ENCODE peak calls at places on chromosomes 1 and 21, in nine cellular contexts. V is fibroblast of pulmonary artery, J is heart left ventricle, F is Peyer's patch, Z is heart right ventricle, W is MM.1S, U is endodermal cell, O is cardiac fibroblast, N is K562. K is an unnamed sample.

GRCh38 chr1:73105755-73106154 is 823.4 kb upstream of the NEGR1 start:
- DNase-seq in U (no peak), W (no peak), J (no peak), V (no peak), N (no peak), F (no peak), O (no peak), Z (no peak), K (no peak)

GRCh38 chr1:26582836-26583460 is 53.4 kb downstream of the RPS6KA1 start:
- DNase-seq in U (no peak), N (no peak), V (peak; percentile 63), O (peak; percentile 72), W (no peak), F (no peak), J (no peak), Z (peak; percentile 27), K (peak; percentile 50)

GRCh38 chr1:94394247-94394646 is 23.9 kb upstream of the ABCD3 start:
- DNase-seq in V (no peak), F (no peak), Z (no peak), O (no peak), N (no peak), U (no peak), J (no peak), W (no peak), K (no peak)

GRCh38 chr1:163195728-163196448 is 6.8 kb downstream of the RGS5 start:
- DNase-seq in V (peak; percentile 80), U (no peak), N (no peak), J (no peak), O (peak; percentile 70), F (no peak), Z (no peak), W (no peak), K (peak; percentile 38)

GRCh38 chr1:246792603-246793002 is 68.4 kb downstream of the SCCPDH start:
- DNase-seq in V (no peak), J (no peak), N (no peak), O (no peak), U (no peak), F (no peak), Z (no peak), W (no peak), K (no peak)

GRCh38 chr21:26116456-26117011 is 54.0 kb downstream of the APP start:
- DNase-seq in W (no peak), O (peak; percentile 68), N (no peak), V (peak; percentile 48), F (no peak), J (no peak), Z (no peak), U (peak; percentile 68), K (peak; percentile 83)

GRCh38 chr1:29520571-29521437 is 284.5 kb downstream of the PTPRU start:
- DNase-seq in Z (no peak), J (no peak), V (no peak), W (no peak), N (no peak), F (peak; percentile 14), O (no peak), U (peak; percentile 38), K (no peak)

GRCh38 chr1:208088319-208088718 is 155.9 kb downstream of the PLXNA2 start:
- DNase-seq in F (no peak), U (no peak), V (no peak), W (no peak), N (no peak), J (no peak), O (no peak), Z (no peak), K (no peak)

GRCh38 chr1:213704941-213705340 is 282.8 kb upstream of the PROX1 start:
- DNase-seq in W (no peak), U (no peak), Z (no peak), J (no peak), F (no peak), N (no peak), V (no peak), O (no peak), K (no peak)

GRCh38 chr1:113320272-113320671 is 70.0 kb upstream of the MAGI3 start:
- DNase-seq in J (no peak), W (no peak), Z (no peak), F (no peak), N (no peak), U (no peak), O (no peak), V (no peak), K (no peak)

GRCh38 chr1:1899266-1899966 is 8.5 kb upstream of the GNB1 start:
- DNase-seq in F (no peak), W (no peak), N (no peak), O (no peak), U (peak; percentile 86), V (no peak), J (no peak), Z (no peak), K (no peak)

GRCh38 chr1:235864469-235864868 is 2.2 kb downstream of the LYST start:
- DNase-seq in W (no peak), O (no peak), V (no peak), J (no peak), F (no peak), Z (no peak), N (no peak), U (no peak), K (no peak)

GRCh38 chr1:17887646-17888395 is 132.7 kb downstream of the ACTL8 start:
- DNase-seq in J (no peak), F (no peak), N (no peak), V (no peak), U (peak; percentile 27), W (no peak), Z (peak; percentile 27), O (no peak), K (no peak)

GRCh38 chr1:228101994-228102790 is 933 bp downstream of the C1orf35 start:
- DNase-seq in N (peak; percentile 88), O (no peak), J (no peak), V (peak; percentile 26), W (peak; percentile 60), Z (no peak), F (peak; percentile 77), U (peak; percentile 89), K (peak; percentile 26)

GRCh38 chr1:151720974-151721787 is at the start of gene RIIAD1:
- DNase-seq in U (peak; percentile 86), O (peak; percentile 33), W (peak; percentile 61), N (peak; percentile 58), J (peak; percentile 40), F (no peak), Z (peak; percentile 51), V (peak; percentile 26), K (peak; percentile 23)

GRCh38 chr1:205375816-205376545 is 19.3 kb upstream of the KLHDC8A start:
- DNase-seq in V (peak; percentile 58), U (peak; percentile 85), O (peak; percentile 60), Z (no peak), W (no peak), N (peak; percentile 25), J (no peak), F (no peak), K (peak; percentile 43)

GRCh38 chr1:193019442-193020026 is 39.6 kb downstream of the UCHL5 start:
- DNase-seq in V (peak; percentile 87), J (no peak), F (no peak), W (peak; percentile 73), U (no peak), Z (no peak), N (peak; percentile 24), O (peak; percentile 85), K (peak; percentile 72)

GRCh38 chr1:12692967-12693782 is 22.7 kb upstream of the AADACL3 start:
- DNase-seq in V (peak; percentile 60), J (no peak), U (no peak), F (no peak), N (no peak), Z (no peak), O (peak; percentile 57), W (no peak), K (peak; percentile 3)

GRCh38 chr1:27342778-27343638 is 1.2 kb downstream of the SYTL1 start:
- DNase-seq in W (no peak), N (peak; percentile 68), O (no peak), J (peak; percentile 65), V (no peak), Z (no peak), U (peak; percentile 79), F (peak; percentile 90), K (no peak)

GRCh38 chr21:36063375-36064084 is 3.2 kb upstream of the SETD4 start:
- DNase-seq in F (no peak), J (no peak), Z (no peak), N (no peak), V (no peak), W (no peak), O (no peak), U (no peak), K (no peak)

GRCh38 chr1:33015216-33015615 is 21.5 kb downstream of the AK2 start:
- DNase-seq in O (peak; percentile 41), U (no peak), J (no peak), F (no peak), N (no peak), Z (no peak), V (no peak), W (no peak), K (no peak)

GRCh38 chr1:76281306-76281705 is 206.8 kb downstream of the ST6GALNAC3 start:
- DNase-seq in F (no peak), N (no peak), U (no peak), Z (no peak), W (no peak), O (no peak), V (no peak), J (no peak), K (no peak)
- TF ChIP-seq CTCF in F (no peak), N (no peak), U (no peak), Z (no peak), W (no peak), O (no peak), V (no peak), J (no peak), K (no peak)

GRCh38 chr1:31943546-31944184 is 5.5 kb upstream of the PTP4A2 start:
- DNase-seq in W (no peak), Z (no peak), U (no peak), N (no peak), F (peak; percentile 66), J (no peak), V (no peak), O (no peak), K (peak; percentile 52)
- H3K4me3 ChIP-seq in W (no peak overlapping the region), Z (no peak overlapping the region), U (peak overlapping the region; percentile 64), N (peak overlapping the region; percentile 53), F (peak overlapping the region; percentile 44), J (peak overlapping the region; percentile 66), V (no peak overlapping the region), O (no peak overlapping the region), K (peak overlapping the region; percentile 14)

GRCh38 chr1:40823971-40824370 is 38.2 kb downstream of the CITED4 start:
- DNase-seq in O (no peak), V (no peak), N (no peak), Z (no peak), W (no peak), U (no peak), F (no peak), J (no peak), K (no peak)
- TF ChIP-seq CTCF in O (no peak), V (no peak), N (no peak), Z (no peak), W (no peak), U (no peak), F (no peak), J (no peak), K (no peak)

DNA sequence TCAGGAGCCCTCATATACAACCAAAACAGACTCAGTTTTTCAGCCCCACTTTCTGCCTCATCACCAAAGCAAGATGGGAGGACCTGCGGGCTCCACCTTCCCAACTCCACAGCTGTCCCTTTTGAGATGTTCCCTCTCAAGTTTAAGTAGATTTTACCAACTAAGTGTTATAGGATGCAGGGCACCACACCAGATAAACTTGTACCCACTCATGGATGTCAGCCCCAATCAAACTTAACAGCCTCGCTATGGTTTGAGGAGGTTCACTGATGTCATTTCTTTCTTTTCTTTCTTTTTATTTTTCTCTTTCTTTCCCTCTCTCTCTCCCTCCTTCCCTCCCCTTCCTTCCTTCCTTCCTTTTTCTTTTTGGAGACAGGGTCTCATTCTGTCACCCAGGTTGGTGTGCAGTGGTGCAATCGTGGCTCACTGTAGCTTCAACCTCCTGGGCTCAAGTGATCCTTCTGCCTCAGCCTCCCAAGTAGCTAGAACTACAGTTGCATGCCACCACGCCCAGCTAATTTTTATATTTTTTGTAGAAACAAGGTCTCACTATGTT is 13.4 kb downstream of the CD58 start:
- DNase-seq in Z (no peak), O (no peak), F (no peak), J (no peak), U (no peak), W (no peak), V (no peak), N (no peak), K (no peak)
- H3K4me3 ChIP-seq in Z (no peak overlapping the region), O (no peak overlapping the region), F (no peak overlapping the region), J (no peak overlapping the region), U (no peak overlapping the region), W (no peak overlapping the region), V (no peak overlapping the region), N (no peak overlapping the region), K (no peak overlapping the region)